ENCODE peak calls at places on chromosomes 13 and 19, in eight cellular contexts. J is choroid plexus epithelial cell, S is mammary epithelial cell, X is GM23338, O is PC-3, V is fibroblast of lung, L is foreskin fibroblast, W is HAP-1. Q is an unnamed sample.

GRCh38 chr13:104461049-104461448 is 1394.8 kb upstream of the SLC10A2 start:
- DNase-seq in V (no peak), J (no peak), S (no peak), W (no peak), X (peak; percentile 49), O (no peak), L (no peak), Q (no peak)

GRCh38 chr19:15615526-15615925 is 508 bp downstream of the CYP4F8 start:
- DNase-seq in O (no peak), X (no peak), L (no peak), J (no peak), W (no peak), S (no peak), V (no peak), Q (no peak)

GRCh38 chr13:80084086-80084676 is 256.7 kb downstream of the SPRY2 start:
- DNase-seq in L (peak; percentile 79), W (no peak), O (peak; percentile 64), S (peak; percentile 61), X (peak; percentile 28), V (peak; percentile 95), J (peak; percentile 95), Q (no peak)

GRCh38 chr19:54266133-54266532 is 9.1 kb upstream of the LILRB5 start:
- DNase-seq in J (peak; percentile 87), V (peak; percentile 62), S (peak; percentile 40), L (peak; percentile 38), O (peak; percentile 90), X (peak; percentile 98), W (peak; percentile 32), Q (peak; percentile 68)

GRCh38 chr13:40251343-40252032 is 415.0 kb downstream of the FOXO1 start:
- DNase-seq in J (peak; percentile 71), O (no peak), S (peak; percentile 60), L (peak; percentile 30), X (no peak), V (peak; percentile 47), W (no peak), Q (no peak)

GRCh38 chr13:65149687-65150086 is 2080.4 kb downstream of the PCDH9 start:
- DNase-seq in L (no peak), S (no peak), X (peak; percentile 2), W (no peak), O (no peak), V (no peak), J (no peak), Q (no peak)

GRCh38 chr13:64362564-64362963 is 2867.6 kb downstream of the PCDH9 start:
- DNase-seq in O (no peak), X (no peak), W (no peak), L (no peak), S (no peak), V (no peak), J (no peak), Q (no peak)

GRCh38 chr19:49894879-49895565 is 1.7 kb downstream of the IL4I1 start:
- DNase-seq in X (no peak), V (no peak), L (no peak), S (no peak), J (no peak), O (no peak), W (no peak), Q (no peak)

GRCh38 chr13:34161829-34162544 is 344.0 kb downstream of the RFC3 start:
- DNase-seq in V (peak; percentile 86), J (peak; percentile 82), O (peak; percentile 77), S (no peak), L (peak; percentile 66), X (no peak), W (peak; percentile 93), Q (no peak)

GRCh38 chr19:23772668-23773063 is 14.0 kb upstream of the ZNF681 start:
- DNase-seq in J (no peak), S (no peak), O (peak; percentile 69), V (no peak), W (no peak), L (no peak), X (no peak), Q (no peak)

GRCh38 chr19:49422407-49423277 is 599 bp downstream of the PTH2 start:
- DNase-seq in W (peak; percentile 42), O (no peak), J (peak; percentile 20), S (peak; percentile 45), L (no peak), V (peak; percentile 20), X (peak; percentile 86), Q (no peak)

GRCh38 chr13:26584713-26585112 is 27.2 kb downstream of the WASF3 start:
- DNase-seq in V (peak; percentile 62), L (peak; percentile 77), O (peak; percentile 18), S (peak; percentile 38), J (peak; percentile 72), X (no peak), W (peak; percentile 48), Q (no peak)

GRCh38 chr13:112837371-112838037 is 131.5 kb upstream of the MCF2L start:
- DNase-seq in X (no peak), L (no peak), J (no peak), W (no peak), S (no peak), V (no peak), O (no peak), Q (no peak)

GRCh38 chr19:5990289-5990797 is 12.4 kb upstream of the RANBP3 start:
- DNase-seq in L (no peak), J (no peak), X (peak; percentile 79), S (no peak), O (peak; percentile 32), W (no peak), V (no peak), Q (no peak)

GRCh38 chr13:48858122-48858521 is 117.6 kb upstream of the FNDC3A start:
- DNase-seq in W (no peak), S (no peak), X (no peak), J (no peak), L (no peak), V (no peak), O (no peak), Q (peak; percentile 22)

GRCh38 chr19:2699413-2700142 is 2.9 kb downstream of the GNG7 start:
- DNase-seq in O (no peak), X (no peak), S (no peak), J (no peak), W (no peak), V (no peak), L (no peak), Q (no peak)

GRCh38 chr19:16588089-16588823 is 16.0 kb upstream of the SLC35E1 start:
- DNase-seq in X (peak; percentile 43), J (no peak), L (no peak), S (peak; percentile 19), O (no peak), V (peak; percentile 13), W (no peak), Q (peak; percentile 85)

GRCh38 chr13:112012004-112012704 is 54.8 kb upstream of the SOX1 start:
- DNase-seq in W (no peak), X (peak; percentile 13), O (no peak), S (no peak), V (no peak), J (no peak), L (no peak), Q (no peak)

GRCh38 chr13:76693086-76693485 is 193.1 kb downstream of the KCTD12 start:
- DNase-seq in L (no peak), J (peak; percentile 10), S (no peak), W (no peak), O (no peak), X (no peak), V (no peak), Q (no peak)

GRCh38 chr13:26440111-26440510 is 117.4 kb upstream of the WASF3 start:
- DNase-seq in X (no peak), V (no peak), L (no peak), O (no peak), W (no peak), S (no peak), J (no peak), Q (no peak)

GRCh38 chr13:108345016-108345415 is 75.5 kb downstream of the TNFSF13B start:
- DNase-seq in W (no peak), V (no peak), S (no peak), J (no peak), X (peak; percentile 29), O (no peak), L (no peak), Q (no peak)

GRCh38 chr13:109899748-109900147 is 113.4 kb upstream of the IRS2 start:
- DNase-seq in S (no peak), J (no peak), L (no peak), O (no peak), V (no peak), W (no peak), X (no peak), Q (no peak)
- H3K4me3 ChIP-seq in S (no peak overlapping the region), J (no peak overlapping the region), L (no peak overlapping the region), O (no peak overlapping the region), V (no peak overlapping the region), W (no peak overlapping the region), X (peak overlapping the region; percentile 47), Q (no peak overlapping the region)

DNA sequence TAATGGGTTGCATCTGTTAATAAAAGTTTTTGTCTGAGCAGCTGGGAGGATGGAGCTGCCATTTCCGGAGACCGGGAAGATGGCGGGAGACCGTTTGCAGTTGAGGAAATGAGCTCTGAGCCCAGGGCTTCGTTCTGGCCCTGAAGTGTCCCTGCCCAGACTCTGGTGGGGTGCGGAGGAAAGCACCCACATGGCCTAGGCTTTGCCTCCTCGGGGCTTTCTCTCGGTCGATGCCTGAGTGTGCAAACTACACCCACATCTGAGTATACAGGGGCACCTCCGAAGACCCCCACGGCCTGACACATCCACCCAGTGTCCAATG is 15.6 kb upstream of the NANOS3 start:
- DNase-seq in S (no peak), L (no peak), V (no peak), X (no peak), O (no peak), J (no peak), W (no peak), Q (no peak)
- H3K4me3 ChIP-seq in S (peak overlapping the region; percentile 42), L (peak overlapping the region; percentile 55), V (no peak overlapping the region), X (peak overlapping the region; percentile 54), O (peak overlapping the region; percentile 68), J (peak overlapping the region; percentile 56), W (no peak overlapping the region), Q (no peak overlapping the region)

GRCh38 chr19:45780146-45780447 is 2.2 kb downstream of the DMPK start:
- DNase-seq in L (no peak), W (no peak), X (no peak), V (no peak), S (no peak), J (no peak), O (no peak), Q (no peak)
- H3K4me3 ChIP-seq in L (peak overlapping the region; percentile 92), W (no peak overlapping the region), X (peak overlapping the region; percentile 70), V (no peak overlapping the region), S (no peak overlapping the region), J (no peak overlapping the region), O (no peak overlapping the region), Q (no peak overlapping the region)

GRCh38 chr19:11383706-11384048 is 437 bp downstream of the EPOR start:
- DNase-seq in S (no peak), V (no peak), L (no peak), X (no peak), W (no peak), O (no peak), J (no peak), Q (no peak)

GRCh38 chr19:11381535-11382369 is 2.4 kb downstream of the EPOR start:
- DNase-seq in X (peak; percentile 96), O (peak; percentile 99), W (peak; percentile 89), V (peak; percentile 82), L (peak; percentile 92), J (peak; percentile 79), S (peak; percentile 91), Q (peak; percentile 64)

GRCh38 chr19:11384778-11385129 is 640 bp upstream of the EPOR start:
- DNase-seq in J (no peak), S (no peak), O (no peak), W (no peak), X (no peak), L (no peak), V (no peak), Q (no peak)

GRCh38 chr19:11380653-11381534 is 3.2 kb downstream of the EPOR start:
- DNase-seq in V (peak; percentile 94), L (peak; percentile 91), O (peak; percentile 99), S (peak; percentile 98), W (peak; percentile 98), X (peak; percentile 100), J (peak; percentile 96), Q (peak; percentile 98)

GRCh38 chr19:11382898-11383705 is 1.0 kb downstream of the EPOR start:
- DNase-seq in L (peak; percentile 18), O (peak; percentile 68), W (no peak), X (peak; percentile 85), J (peak; percentile 16), S (no peak), V (no peak), Q (no peak)
- H3K4me3 ChIP-seq in L (peak overlapping the region; percentile 41), O (peak overlapping the region; percentile 66), W (peak overlapping the region; percentile 30), X (peak overlapping the region; percentile 58), J (peak overlapping the region; percentile 37), S (peak overlapping the region; percentile 4), V (peak overlapping the region; percentile 38), Q (peak overlapping the region; percentile 37)

Q was measured in Jurkat, Clone E6-1.